ENCODE peak calls at places on chromosomes 4 and X, in five cellular contexts. One of them, this sample, is unnamed.

GRCh38 chr4:146212781-146213180 is 1.6 kb upstream of the REELD1 start:
- DNase-seq in AG10803: no peak
- DNase-seq in tibial nerve: no peak
- DNase-seq in fibroblast of lung: no peak
- DNase-seq in endothelial cell: no peak
- DNase-seq in this sample: no peak

GRCh38 chr4:142845293-142846070 is 619 bp downstream of the INPP4B start:
- DNase-seq in tibial nerve: peak; percentile 8
- DNase-seq in AG10803: no peak
- DNase-seq in fibroblast of lung: no peak
- DNase-seq in endothelial cell: peak; percentile 35
- DNase-seq in this sample: no peak

GRCh38 chr4:38782452-38783108 is at the start of gene TLR10:
- DNase-seq in fibroblast of lung: peak; percentile 59
- DNase-seq in tibial nerve: peak; percentile 77
- DNase-seq in endothelial cell: peak; percentile 26
- DNase-seq in AG10803: peak; percentile 40
- DNase-seq in this sample: no peak

GRCh38 chrX:132671229-132671641 is 182.4 kb upstream of the MBNL3 start:
- DNase-seq in AG10803: peak; percentile 18
- DNase-seq in fibroblast of lung: no peak
- DNase-seq in endothelial cell: no peak
- DNase-seq in tibial nerve: no peak
- DNase-seq in this sample: no peak

GRCh38 chr4:164734476-164734875 is 19.5 kb upstream of the SMIM31 start:
- DNase-seq in tibial nerve: no peak
- DNase-seq in fibroblast of lung: no peak
- DNase-seq in endothelial cell: no peak
- DNase-seq in AG10803: no peak
- DNase-seq in this sample: no peak

GRCh38 chr4:169333265-169333664 is 62.5 kb upstream of the SH3RF1 start:
- DNase-seq in endothelial cell: no peak
- DNase-seq in fibroblast of lung: no peak
- DNase-seq in tibial nerve: no peak
- DNase-seq in AG10803: no peak
- DNase-seq in this sample: no peak

GRCh38 chr4:7964890-7965662 is 25.4 kb upstream of the AFAP1 start:
- DNase-seq in endothelial cell: no peak
- DNase-seq in fibroblast of lung: peak; percentile 81
- DNase-seq in tibial nerve: peak; percentile 63
- DNase-seq in AG10803: peak; percentile 53
- DNase-seq in this sample: no peak

GRCh38 chr4:74934016-74934821 is 1.3 kb downstream of the PARM1 start:
- DNase-seq in fibroblast of lung: peak; percentile 47
- DNase-seq in tibial nerve: no peak
- DNase-seq in AG10803: peak; percentile 5
- DNase-seq in endothelial cell: peak; percentile 34
- DNase-seq in this sample: peak; percentile 56

GRCh38 chr4:177064724-177065394 is 244.8 kb upstream of the NEIL3 start:
- DNase-seq in AG10803: no peak
- DNase-seq in tibial nerve: no peak
- DNase-seq in fibroblast of lung: no peak
- DNase-seq in endothelial cell: no peak
- DNase-seq in this sample: no peak

GRCh38 chr4:39362827-39363226 is 3.3 kb downstream of the RFC1 start:
- DNase-seq in endothelial cell: no peak
- DNase-seq in AG10803: no peak
- DNase-seq in fibroblast of lung: peak; percentile 79
- DNase-seq in tibial nerve: no peak
- DNase-seq in this sample: no peak

GRCh38 chr4:8359193-8359592 is 81.3 kb downstream of the ACOX3 start:
- DNase-seq in fibroblast of lung: no peak
- DNase-seq in AG10803: no peak
- DNase-seq in tibial nerve: no peak
- DNase-seq in endothelial cell: no peak
- DNase-seq in this sample: no peak

GRCh38 chrX:110180176-110180927 is 137.5 kb downstream of the AMMECR1 start:
- DNase-seq in fibroblast of lung: peak; percentile 55
- DNase-seq in endothelial cell: no peak
- DNase-seq in AG10803: peak; percentile 76
- DNase-seq in tibial nerve: no peak
- DNase-seq in this sample: no peak

GRCh38 chr4:32136081-32136787 is 1416.1 kb downstream of the PCDH7 start:
- DNase-seq in fibroblast of lung: no peak
- DNase-seq in tibial nerve: no peak
- DNase-seq in AG10803: no peak
- DNase-seq in endothelial cell: no peak
- DNase-seq in this sample: no peak

GRCh38 chrX:121179972-121180371 is 132.6 kb downstream of the GLUD2 start:
- DNase-seq in fibroblast of lung: no peak
- DNase-seq in endothelial cell: no peak
- DNase-seq in AG10803: no peak
- DNase-seq in tibial nerve: no peak
- DNase-seq in this sample: no peak

GRCh38 chr4:162485486-162485885 is 321.7 kb upstream of the FSTL5 start:
- DNase-seq in AG10803: no peak
- DNase-seq in tibial nerve: no peak
- DNase-seq in endothelial cell: no peak
- DNase-seq in fibroblast of lung: no peak
- DNase-seq in this sample: no peak

GRCh38 chr4:127015616-127016015 is 617.1 kb upstream of the INTU start:
- DNase-seq in tibial nerve: no peak
- DNase-seq in endothelial cell: no peak
- DNase-seq in fibroblast of lung: no peak
- DNase-seq in AG10803: no peak
- DNase-seq in this sample: no peak

GRCh38 chrX:129642641-129643040 is 12.1 kb downstream of the APLN start:
- DNase-seq in fibroblast of lung: peak; percentile 31
- DNase-seq in endothelial cell: no peak
- DNase-seq in AG10803: peak; percentile 67
- DNase-seq in tibial nerve: no peak
- DNase-seq in this sample: no peak

GRCh38 chr4:170868191-170868590 is 778.4 kb upstream of the AADAT start:
- DNase-seq in endothelial cell: no peak
- DNase-seq in fibroblast of lung: no peak
- DNase-seq in tibial nerve: no peak
- DNase-seq in AG10803: no peak
- DNase-seq in this sample: no peak

GRCh38 chr4:140935259-140935658 is 179.1 kb upstream of the TBC1D9 start:
- DNase-seq in tibial nerve: no peak
- DNase-seq in endothelial cell: no peak
- DNase-seq in fibroblast of lung: peak; percentile 43
- DNase-seq in AG10803: peak; percentile 31
- DNase-seq in this sample: no peak

GRCh38 chrX:131072871-131073571 is 14.9 kb downstream of the ARHGAP36 start:
- DNase-seq in fibroblast of lung: no peak
- DNase-seq in tibial nerve: no peak
- DNase-seq in endothelial cell: no peak
- DNase-seq in AG10803: no peak
- DNase-seq in this sample: no peak

GRCh38 chr4:95838192-95838591 is 1.7 kb upstream of the PDHA2 start:
- DNase-seq in endothelial cell: no peak
- DNase-seq in tibial nerve: no peak
- DNase-seq in fibroblast of lung: no peak
- DNase-seq in AG10803: no peak
- DNase-seq in this sample: no peak

GRCh38 chr4:6408263-6408662 is 64.2 kb downstream of the PPP2R2C start:
- DNase-seq in fibroblast of lung: no peak
- DNase-seq in endothelial cell: no peak
- DNase-seq in AG10803: no peak
- DNase-seq in tibial nerve: no peak
- DNase-seq in this sample: no peak

GRCh38 chr4:84235545-84235944 is 263.5 kb downstream of the NKX6-1 start:
- DNase-seq in fibroblast of lung: no peak
- DNase-seq in endothelial cell: no peak
- DNase-seq in AG10803: no peak
- DNase-seq in tibial nerve: no peak
- DNase-seq in this sample: no peak

GRCh38 chr4:84235131-84235530 is 264.0 kb downstream of the NKX6-1 start:
- DNase-seq in endothelial cell: no peak
- DNase-seq in fibroblast of lung: no peak
- DNase-seq in tibial nerve: no peak
- DNase-seq in AG10803: no peak
- DNase-seq in this sample: no peak

GRCh38 chr4:84237008-84237407 is 262.1 kb downstream of the NKX6-1 start:
- DNase-seq in fibroblast of lung: peak; percentile 11
- DNase-seq in tibial nerve: no peak
- DNase-seq in endothelial cell: no peak
- DNase-seq in AG10803: peak; percentile 4
- DNase-seq in this sample: no peak

GRCh38 chr4:84239278-84239845 is 259.7 kb downstream of the NKX6-1 start:
- DNase-seq in endothelial cell: no peak
- DNase-seq in AG10803: no peak
- DNase-seq in fibroblast of lung: no peak
- DNase-seq in tibial nerve: no peak
- DNase-seq in this sample: no peak

DNA sequence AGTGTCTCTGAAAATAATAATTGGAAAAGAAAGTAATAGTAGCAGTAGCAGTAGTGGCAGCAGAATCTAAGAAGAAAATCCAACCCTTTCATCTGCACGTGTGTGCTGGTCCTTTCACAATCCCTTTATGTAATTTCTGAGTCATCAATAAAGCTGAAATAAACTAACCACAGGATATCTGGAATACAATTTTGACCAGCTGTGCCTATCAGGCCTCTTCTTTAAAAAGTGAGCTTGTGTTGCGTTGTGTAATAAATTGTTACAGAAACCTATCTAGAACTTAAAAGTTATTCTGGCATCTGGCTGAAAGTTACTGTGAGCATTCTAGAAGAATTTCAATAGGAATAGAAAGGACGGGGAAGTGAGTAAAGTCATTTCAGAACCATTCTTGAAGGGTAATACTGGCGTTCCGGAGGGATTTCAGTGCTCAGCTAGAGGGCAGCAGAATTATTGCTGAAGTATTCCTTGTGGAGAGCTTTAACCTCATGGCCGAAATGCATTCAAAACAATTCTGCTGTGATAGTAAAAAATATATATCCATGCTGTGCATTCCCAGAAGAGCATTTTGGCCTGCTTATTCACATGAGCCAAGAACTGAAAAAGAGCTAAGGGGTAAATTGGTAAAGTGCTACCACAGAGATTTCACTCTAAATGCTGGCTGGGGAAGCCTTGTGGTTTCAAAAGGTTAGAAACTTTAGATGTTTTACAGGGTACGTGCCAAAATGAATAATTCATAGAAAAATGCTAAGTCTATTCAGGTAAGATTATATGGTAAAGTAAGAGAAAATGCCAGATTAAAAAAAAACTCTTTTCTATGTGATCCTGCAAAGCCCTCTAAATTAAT is 260.6 kb downstream of the NKX6-1 start:
- DNase-seq in endothelial cell: no peak
- DNase-seq in AG10803: peak; percentile 79
- DNase-seq in fibroblast of lung: peak; percentile 66
- DNase-seq in tibial nerve: no peak
- DNase-seq in this sample: no peak
- TF ChIP-seq CTCF in endothelial cell: no peak
- TF ChIP-seq CTCF in AG10803: peak; percentile 25
- TF ChIP-seq CTCF in fibroblast of lung: no peak
- TF ChIP-seq CTCF in tibial nerve: no peak
- TF ChIP-seq CTCF in this sample: no peak

GRCh38 chr4:10167201-10167600 is 50.6 kb upstream of the WDR1 start:
- DNase-seq in endothelial cell: no peak
- DNase-seq in AG10803: no peak
- DNase-seq in tibial nerve: no peak
- DNase-seq in fibroblast of lung: no peak
- DNase-seq in this sample: no peak

GRCh38 chr4:10168151-10168550 is 51.6 kb upstream of the WDR1 start:
- DNase-seq in AG10803: no peak
- DNase-seq in tibial nerve: no peak
- DNase-seq in fibroblast of lung: no peak
- DNase-seq in endothelial cell: peak; percentile 14
- DNase-seq in this sample: no peak

GRCh38 chr4:10172278-10173038 is 55.9 kb upstream of the WDR1 start:
- DNase-seq in tibial nerve: no peak
- DNase-seq in AG10803: no peak
- DNase-seq in fibroblast of lung: no peak
- DNase-seq in endothelial cell: no peak
- DNase-seq in this sample: no peak

GRCh38 chr4:10171055-10171454 is 54.5 kb upstream of the WDR1 start:
- DNase-seq in fibroblast of lung: no peak
- DNase-seq in AG10803: peak; percentile 41
- DNase-seq in tibial nerve: no peak
- DNase-seq in endothelial cell: no peak
- DNase-seq in this sample: no peak

DNA sequence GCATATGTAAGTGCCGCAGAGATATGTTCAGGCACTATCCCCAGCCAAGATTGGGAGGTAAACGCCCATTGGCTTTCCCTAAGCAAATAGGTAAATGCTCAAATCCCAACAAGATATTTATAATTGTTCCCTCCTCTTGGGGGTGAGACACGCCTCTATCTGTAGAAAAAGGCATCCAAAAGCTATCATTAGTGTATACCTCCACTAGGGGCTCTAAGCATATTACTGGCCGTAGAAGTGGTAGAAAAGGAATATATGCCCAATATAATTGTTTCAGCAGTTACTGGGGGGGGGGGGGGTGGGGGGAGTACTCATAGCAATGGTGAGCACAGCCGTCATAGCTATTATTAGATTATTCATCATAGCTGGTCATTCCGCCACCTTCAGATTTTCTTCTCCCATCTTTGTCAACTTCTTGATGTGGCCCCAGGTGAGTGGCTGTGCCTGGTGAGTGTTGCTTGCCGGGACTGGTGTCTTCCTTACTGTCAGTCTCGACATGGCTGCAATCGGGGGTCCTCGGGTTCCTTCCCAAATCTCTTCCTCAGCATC is 53.3 kb upstream of the WDR1 start:
- DNase-seq in tibial nerve: no peak
- DNase-seq in endothelial cell: no peak
- DNase-seq in AG10803: no peak
- DNase-seq in fibroblast of lung: no peak
- DNase-seq in this sample: no peak
- TF ChIP-seq CTCF in tibial nerve: no peak
- TF ChIP-seq CTCF in endothelial cell: no peak
- TF ChIP-seq CTCF in AG10803: no peak
- TF ChIP-seq CTCF in fibroblast of lung: no peak
- TF ChIP-seq CTCF in this sample: no peak

GRCh38 chr4:172232966-172233365 is 419.8 kb downstream of the GALNTL6 start:
- DNase-seq in tibial nerve: no peak
- DNase-seq in endothelial cell: peak; percentile 24
- DNase-seq in AG10803: no peak
- DNase-seq in fibroblast of lung: no peak
- DNase-seq in this sample: no peak
- TF ChIP-seq CTCF in tibial nerve: no peak
- TF ChIP-seq CTCF in endothelial cell: no peak
- TF ChIP-seq CTCF in AG10803: no peak
- TF ChIP-seq CTCF in fibroblast of lung: no peak
- TF ChIP-seq CTCF in this sample: no peak

GRCh38 chr4:138789796-138790195 is 225.8 kb upstream of the NOCT start:
- DNase-seq in fibroblast of lung: no peak
- DNase-seq in AG10803: no peak
- DNase-seq in tibial nerve: no peak
- DNase-seq in endothelial cell: no peak
- DNase-seq in this sample: no peak
- TF ChIP-seq CTCF in fibroblast of lung: no peak
- TF ChIP-seq CTCF in AG10803: no peak
- TF ChIP-seq CTCF in tibial nerve: no peak
- TF ChIP-seq CTCF in endothelial cell: no peak
- TF ChIP-seq CTCF in this sample: no peak